ENCODE peak calls at places on chromosomes 16 and 17, in ten cellular contexts. E, Y, D, O, R, X, A, N, U and Q are unnamed samples.

GRCh38 chr16:84597518-84598390 is 20.1 kb downstream of the COTL1 start:
- DNase-seq in E (no peak), A (no peak), D (no peak), Y (peak), R (no peak), X (no peak), U (no peak), N (peak), O (no peak), Q (peak)

GRCh38 chr16:11052080-11052808 is 107.9 kb downstream of the CLEC16A start:
- DNase-seq in O (no peak), E (peak), X (no peak), N (no peak), A (no peak), R (no peak), Y (peak), D (peak), U (no peak), Q (no peak)

GRCh38 chr16:52498640-52499039 is 48.3 kb downstream of the TOX3 start:
- DNase-seq in U (no peak), R (no peak), Y (no peak), X (peak), A (peak), E (no peak), D (no peak), O (no peak), N (no peak), Q (no peak)

GRCh38 chr17:18043491-18043890 is 4.3 kb downstream of the GID4 start:
- DNase-seq in E (no peak), Y (no peak), D (no peak), X (no peak), O (no peak), A (no peak), U (no peak), R (no peak), N (no peak), Q (no peak)

GRCh38 chr17:38451840-38452529 is 23.7 kb downstream of the ARHGAP23 start:
- DNase-seq in U (peak), X (peak), R (no peak), N (no peak), D (no peak), Y (no peak), O (peak), E (no peak), A (peak), Q (no peak)

GRCh38 chr17:64041912-64042311 is 21.5 kb upstream of the ICAM2 start:
- DNase-seq in E (no peak), D (no peak), R (no peak), N (no peak), Y (no peak), X (no peak), A (no peak), O (no peak), U (no peak), Q (no peak)

GRCh38 chr16:24540575-24541240 is 1.3 kb downstream of the RBBP6 start:
- DNase-seq in R (no peak), D (peak), X (no peak), O (no peak), N (no peak), A (peak), Y (no peak), E (no peak), U (peak), Q (no peak)

GRCh38 chr17:64698725-64699124 is 36.6 kb upstream of the SMURF2 start:
- DNase-seq in Y (no peak), R (no peak), D (no peak), N (no peak), E (no peak), A (no peak), X (no peak), U (no peak), O (no peak), Q (no peak)

GRCh38 chr16:47858333-47859067 is 297.3 kb downstream of the ABCC12 start:
- DNase-seq in Y (no peak), D (no peak), X (no peak), A (no peak), U (no peak), E (no peak), N (no peak), O (no peak), R (no peak), Q (no peak)

GRCh38 chr16:81238296-81239011 is at the start of gene BCO1:
- DNase-seq in U (peak), X (no peak), Y (no peak), E (no peak), O (peak), D (no peak), A (peak), R (no peak), N (no peak), Q (no peak)

GRCh38 chr17:17712268-17712924 is 31.1 kb downstream of the RAI1 start:
- DNase-seq in X (no peak), O (no peak), Y (no peak), E (no peak), R (no peak), N (no peak), A (no peak), D (no peak), U (peak), Q (no peak)

GRCh38 chr17:80060629-80061028 is 24.2 kb downstream of the CCDC40 start:
- DNase-seq in X (no peak), O (no peak), Y (no peak), U (no peak), D (no peak), R (no peak), N (no peak), A (no peak), E (no peak), Q (no peak)

GRCh38 chr17:55883112-55883511 is 132.3 kb downstream of the PCTP start:
- DNase-seq in Y (no peak), A (no peak), O (no peak), D (no peak), E (no peak), U (no peak), X (no peak), R (no peak), N (no peak), Q (no peak)

GRCh38 chr17:79812969-79813825 is 16.3 kb upstream of the CBX8 start:
- DNase-seq in N (no peak), R (no peak), X (peak), E (no peak), O (no peak), A (no peak), U (no peak), D (no peak), Y (no peak), Q (no peak)

GRCh38 chr17:68035131-68035522 is 408 bp upstream of the KPNA2 start:
- DNase-seq in A (peak), E (peak), O (peak), N (peak), Y (peak), R (no peak), D (peak), U (no peak), X (peak), Q (no peak)

GRCh38 chr17:2703181-2703580 is 8.4 kb downstream of the CLUH start:
- DNase-seq in N (no peak), E (no peak), Y (no peak), U (no peak), X (no peak), O (no peak), A (no peak), R (no peak), D (no peak), Q (no peak)

GRCh38 chr16:49552273-49552928 is 178.8 kb downstream of the C16orf78 start:
- DNase-seq in O (no peak), E (no peak), Y (no peak), X (no peak), N (no peak), A (no peak), U (no peak), D (no peak), R (no peak), Q (no peak)

GRCh38 chr16:3780570-3780969 is 63.2 kb upstream of the TRAP1 start:
- DNase-seq in X (no peak), R (no peak), A (no peak), N (no peak), Y (no peak), U (peak), O (peak), D (no peak), E (no peak), Q (no peak)

GRCh38 chr17:65941500-65941899 is 250.4 kb downstream of the CEP112 start:
- DNase-seq in E (no peak), O (no peak), X (no peak), U (no peak), R (no peak), A (no peak), N (no peak), Y (no peak), D (no peak), Q (no peak)

GRCh38 chr16:87681990-87682570 is 79.8 kb downstream of the JPH3 start:
- DNase-seq in R (no peak), X (no peak), Y (no peak), A (peak), O (peak), U (peak), E (no peak), N (no peak), D (peak), Q (no peak)

GRCh38 chr16:68251812-68252211 is 6.6 kb downstream of the PLA2G15 start:
- DNase-seq in U (no peak), A (no peak), Y (no peak), X (no peak), R (no peak), D (no peak), N (no peak), O (no peak), E (no peak), Q (no peak)

GRCh38 chr17:81510798-81511549 is 1.6 kb downstream of the ACTG1 start:
- DNase-seq in E (no peak), Y (peak), A (no peak), X (no peak), R (peak), D (no peak), O (no peak), U (peak), N (peak), Q (no peak)

GRCh38 chr17:45300060-45300751 is 16.6 kb downstream of the MAP3K14 start:
- DNase-seq in O (no peak), Y (no peak), D (no peak), N (no peak), U (no peak), A (no peak), X (no peak), E (no peak), R (no peak), Q (no peak)

GRCh38 chr16:102060-102855 is 24.2 kb downstream of the MPG start:
- DNase-seq in R (no peak), O (no peak), U (no peak), D (no peak), X (no peak), A (no peak), E (no peak), N (no peak), Y (no peak), Q (no peak)

GRCh38 chr16:20867585-20867984 is 32.6 kb downstream of the DCUN1D3 start:
- DNase-seq in U (peak), D (no peak), X (no peak), N (no peak), Y (no peak), O (no peak), E (no peak), A (no peak), R (no peak), Q (no peak)

GRCh38 chr16:87033021-87033471 is 284.1 kb downstream of the C16orf95 start:
- DNase-seq in Y (no peak), U (no peak), D (no peak), R (no peak), E (no peak), A (no peak), O (no peak), N (no peak), X (no peak), Q (no peak)